ENCODE peak calls at places on chromosomes 6 and 20, in eight cellular contexts. N, U, K, A, Z, R, O and I are unnamed samples.

GRCh38 chr6:77034161-77034560 is 429.1 kb downstream of the HTR1B start:
- DNase-seq in K (peak; percentile 83), N (no peak), Z (no peak), U (no peak), A (no peak), R (peak; percentile 64), O (no peak), I (peak; percentile 23)

GRCh38 chr6:37038297-37039198 is 33.1 kb downstream of the FGD2 start:
- DNase-seq in U (peak; percentile 77), N (no peak), R (peak; percentile 45), K (no peak), Z (no peak), O (no peak), A (peak; percentile 89), I (no peak)

GRCh38 chr20:23231561-23232218 is 118.9 kb upstream of the NXT1 start:
- DNase-seq in U (no peak), Z (no peak), K (no peak), R (no peak), O (no peak), N (no peak), A (no peak), I (no peak)

GRCh38 chr20:57895161-57895855 is 185.5 kb upstream of the PMEPA1 start:
- DNase-seq in Z (no peak), N (no peak), K (no peak), U (no peak), A (no peak), O (no peak), R (no peak), I (no peak)

GRCh38 chr20:23147964-23148720 is 62.0 kb upstream of the CD93 start:
- DNase-seq in A (peak; percentile 47), K (peak; percentile 72), Z (no peak), R (no peak), N (no peak), O (peak; percentile 79), U (no peak), I (no peak)

GRCh38 chr6:91509711-91510110 is 922.8 kb upstream of the MAP3K7 start:
- DNase-seq in U (no peak), K (no peak), O (no peak), N (no peak), R (no peak), A (no peak), Z (no peak), I (no peak)

GRCh38 chr6:97049254-97050004 is 124.9 kb downstream of the KLHL32 start:
- DNase-seq in A (no peak), Z (no peak), N (no peak), O (peak; percentile 33), R (peak; percentile 2), U (no peak), K (peak; percentile 9), I (no peak)

GRCh38 chr6:163892814-163893561 is 478.5 kb downstream of the QKI start:
- DNase-seq in A (no peak), Z (no peak), O (no peak), N (no peak), R (no peak), U (no peak), K (no peak), I (no peak)

GRCh38 chr20:4161447-4162251 is 146.3 kb upstream of the RNF24 start:
- DNase-seq in A (no peak), K (peak; percentile 53), O (no peak), Z (no peak), N (no peak), U (no peak), R (no peak), I (no peak)

GRCh38 chr6:85250586-85251216 is 199.2 kb upstream of the NT5E start:
- DNase-seq in A (no peak), N (no peak), U (no peak), K (no peak), Z (no peak), O (no peak), R (peak; percentile 68), I (no peak)

GRCh38 chr6:12009180-12009748 is 2.8 kb upstream of the HIVEP1 start:
- DNase-seq in K (no peak), O (no peak), U (no peak), N (no peak), Z (no peak), R (no peak), A (no peak), I (no peak)

GRCh38 chr20:20635006-20635405 is 77.4 kb downstream of the RALGAPA2 start:
- DNase-seq in R (no peak), A (no peak), Z (no peak), N (no peak), K (no peak), U (no peak), O (no peak), I (no peak)

GRCh38 chr6:29696147-29697129 is 15.5 kb upstream of the ZFP57 start:
- DNase-seq in Z (no peak), K (peak; percentile 30), O (no peak), N (no peak), A (no peak), R (no peak), U (no peak), I (no peak)

GRCh38 chr6:41781302-41781711 is 725 bp downstream of the PRICKLE4 start:
- DNase-seq in K (no peak), O (no peak), R (no peak), N (no peak), Z (no peak), A (peak; percentile 64), U (no peak), I (no peak)

GRCh38 chr20:12874933-12875332 is 133.8 kb upstream of the SPTLC3 start:
- DNase-seq in O (no peak), N (no peak), U (no peak), A (no peak), R (no peak), K (no peak), Z (no peak), I (no peak)

GRCh38 chr20:2652724-2653510 is 485 bp downstream of the NOP56 start:
- DNase-seq in R (no peak), O (no peak), N (no peak), A (no peak), K (peak; percentile 13), Z (no peak), U (no peak), I (no peak)